ENCODE peak calls at places on chromosomes 13 and 19, in eight cellular contexts. Y is K562, A is heart left ventricle, C is adrenal gland, E is IMR-90, U is sigmoid colon, N is gastrocnemius medialis, J is uterus. I is an unnamed sample. For H3K4me1, the result is how much of the 10 kb centered on the place peaks cover.

GRCh38 chr19:32041681-32042292 is 303.6 kb upstream of the ZNF507 start:
- DNase-seq in Y (peak), A (no peak), C (peak), E (peak), U (no peak), N (no peak), J (peak), I (peak)

GRCh38 chr19:33301011-33301899 is 1.1 kb downstream of the CEBPA start:
- DNase-seq in Y (no peak), A (peak), C (no peak), E (no peak), U (peak), N (no peak), J (no peak), I (peak)

GRCh38 chr19:30253581-30253996 is 118.6 kb upstream of the ZNF536 start:
- DNase-seq in Y (no peak), A (no peak), C (peak), E (no peak), U (no peak), N (no peak), J (no peak), I (no peak)

GRCh38 chr19:2385053-2385721 is 25.1 kb downstream of the TMPRSS9 start:
- DNase-seq in Y (peak), A (no peak), C (peak), E (peak), U (no peak), N (no peak), J (no peak), I (peak)

GRCh38 chr13:39916330-39916729 is 260.9 kb downstream of the COG6 start:
- DNase-seq in Y (no peak), A (no peak), C (no peak), E (no peak), U (no peak), N (no peak), J (no peak), I (no peak)

GRCh38 chr13:48560657-48561337 is 27.9 kb upstream of the RCBTB2 start:
- DNase-seq in Y (no peak), A (no peak), C (no peak), E (no peak), U (no peak), N (no peak), J (no peak), I (no peak)

GRCh38 chr13:77325371-77325941 is 1.4 kb downstream of the MYCBP2 start:
- DNase-seq in Y (no peak), A (no peak), C (no peak), E (no peak), U (no peak), N (no peak), J (no peak), I (no peak)

GRCh38 chr19:14337510-14337909 is 43.7 kb upstream of the ADGRE5 start:
- DNase-seq in Y (peak), A (no peak), C (no peak), E (no peak), U (no peak), N (no peak), J (no peak), I (no peak)

GRCh38 chr13:38202730-38203129 is 146.9 kb upstream of the UFM1 start:
- DNase-seq in Y (no peak), A (no peak), C (no peak), E (peak), U (no peak), N (no peak), J (no peak), I (no peak)

GRCh38 chr13:33561627-33562026 is 256.3 kb upstream of the RFC3 start:
- DNase-seq in Y (no peak), A (no peak), C (no peak), E (no peak), U (no peak), N (no peak), J (no peak), I (no peak)

GRCh38 chr13:30142502-30143211 is 164.7 kb downstream of the KATNAL1 start:
- DNase-seq in Y (no peak), A (no peak), C (peak), E (peak), U (peak), N (no peak), J (peak), I (peak)

GRCh38 chr19:7917292-7918061 is 2.7 kb upstream of the SNAPC2 start:
- DNase-seq in Y (no peak), A (no peak), C (no peak), E (peak), U (no peak), N (no peak), J (peak), I (peak)

DNA sequence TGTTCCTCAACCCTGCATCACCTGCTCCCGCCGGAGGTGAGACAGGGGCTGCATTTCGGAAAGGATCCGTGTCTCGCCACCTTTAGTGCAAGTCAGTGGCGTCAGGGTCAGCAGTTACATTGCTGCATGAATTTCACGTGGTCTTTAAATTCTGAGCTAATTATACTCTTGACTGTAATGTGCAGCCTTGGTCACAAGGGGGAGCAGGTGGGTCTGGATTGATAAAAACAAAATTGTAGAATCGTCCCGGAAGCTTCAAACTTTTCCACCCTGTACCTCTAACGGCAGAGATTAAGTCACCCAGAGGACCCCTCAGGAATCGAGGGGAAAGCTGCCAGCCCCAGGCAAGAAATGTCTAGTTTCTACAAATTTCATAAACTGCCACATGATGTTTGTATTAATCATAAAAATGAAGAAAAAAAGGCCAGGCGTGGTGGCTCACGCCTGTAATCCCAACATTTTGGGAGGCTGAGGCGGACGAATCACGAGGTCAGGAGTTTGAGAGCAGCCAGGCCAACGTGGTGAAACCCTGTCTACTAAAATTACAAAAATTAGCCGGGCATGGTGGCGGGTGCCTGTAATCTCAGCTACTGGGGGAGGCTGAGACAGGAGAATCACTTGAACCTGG is 20.2 kb downstream of the BBC3 start:
- DNase-seq in Y (peak), A (peak), C (peak), E (peak), U (peak), N (peak), J (peak), I (peak)
- TF ChIP-seq POLR2A in Y (no peak), A (no peak), C (no peak), E (no peak), U (no peak), N (no peak), J (no peak), I (no peak)

GRCh38 chr19:3601021-3601420 is 5.7 kb downstream of the TBXA2R start:
- DNase-seq in Y (no peak), A (no peak), C (no peak), E (no peak), U (no peak), N (no peak), J (no peak), I (no peak)

GRCh38 chr19:3595521-3596061 is 10.3 kb downstream of the GIPC3 start:
- DNase-seq in Y (no peak), A (no peak), C (no peak), E (no peak), U (no peak), N (no peak), J (no peak), I (no peak)

GRCh38 chr19:3604227-3604986 is 2.3 kb downstream of the TBXA2R start:
- DNase-seq in Y (no peak), A (no peak), C (no peak), E (no peak), U (no peak), N (no peak), J (no peak), I (no peak)

GRCh38 chr19:3603121-3603841 is 3.4 kb downstream of the TBXA2R start:
- DNase-seq in Y (no peak), A (no peak), C (peak), E (no peak), U (no peak), N (no peak), J (no peak), I (peak)

GRCh38 chr19:3599776-3600183 is 6.9 kb downstream of the TBXA2R start:
- DNase-seq in Y (peak), A (no peak), C (no peak), E (no peak), U (no peak), N (no peak), J (no peak), I (no peak)
- TF ChIP-seq CTCF in Y (peak), A (no peak), C (no peak), E (peak), U (no peak), N (no peak), J (no peak), I (no peak)

GRCh38 chr19:12945479-12946091 is at the start of gene RAD23A:
- DNase-seq in Y (peak), A (peak), C (peak), E (peak), U (peak), N (peak), J (peak), I (peak)
- H3K4me1 ChIP-seq in Y (under half), A (half or more), C (under half), E (under half), U (under half), N (under half), J (under half), I (half or more)

GRCh38 chr19:42524943-42525342 is 3.3 kb downstream of the CEACAM1 start:
- DNase-seq in Y (no peak), A (no peak), C (no peak), E (no peak), U (no peak), N (no peak), J (no peak), I (no peak)
- TF ChIP-seq POLR2A in Y (no peak), A (no peak), C (no peak), E (no peak), U (no peak), N (no peak), J (no peak), I (no peak)

GRCh38 chr19:37719927-37720265 is 335 bp upstream of the ZNF607 start:
- DNase-seq in Y (no peak), A (no peak), C (no peak), E (no peak), U (no peak), N (no peak), J (no peak), I (no peak)
- TF ChIP-seq CTCF in Y (no peak), A (no peak), C (no peak), E (no peak), U (no peak), N (no peak), J (no peak), I (no peak)

GRCh38 chr19:10004617-10005016 is 5.7 kb downstream of the COL5A3 start:
- DNase-seq in Y (no peak), A (no peak), C (no peak), E (no peak), U (no peak), N (no peak), J (no peak), I (no peak)
- H3K4me1 ChIP-seq in Y (under half), A (half or more), C (under half), E (under half), U (under half), N (under half), J (under half), I (under half)

GRCh38 chr19:48833977-48834376 is 2.3 kb downstream of the HSD17B14 start:
- DNase-seq in Y (no peak), A (no peak), C (no peak), E (no peak), U (no peak), N (no peak), J (no peak), I (no peak)

GRCh38 chr19:48837081-48837524 is 812 bp upstream of the HSD17B14 start:
- DNase-seq in Y (no peak), A (peak), C (peak), E (peak), U (peak), N (peak), J (peak), I (peak)

GRCh38 chr19:48837586-48838191 is 1.4 kb upstream of the HSD17B14 start:
- DNase-seq in Y (no peak), A (no peak), C (no peak), E (no peak), U (peak), N (no peak), J (no peak), I (no peak)

GRCh38 chr19:48836089-48837017 is at the start of gene HSD17B14:
- DNase-seq in Y (no peak), A (no peak), C (peak), E (no peak), U (peak), N (no peak), J (peak), I (no peak)

GRCh38 chr19:48835734-48836088 is 580 bp downstream of the HSD17B14 start:
- DNase-seq in Y (peak), A (peak), C (peak), E (peak), U (peak), N (peak), J (peak), I (peak)
- TF ChIP-seq POLR2A in Y (no peak), A (no peak), C (no peak), E (no peak), U (no peak), N (peak), J (peak), I (no peak)